ENCODE peak calls at places on chromosomes 2 and 18, in nine cellular contexts. One of them, this sample, is unnamed.

GRCh38 chr2:237453671-237454070 is 33.4 kb upstream of the MLPH start:
- DNase-seq in epithelial cell of esophagus: no peak
- DNase-seq in ovary: no peak
- DNase-seq in neuronal stem cell: no peak
- DNase-seq in KBM-7: no peak
- DNase-seq in GM18507: no peak
- DNase-seq in hippocampal formation: no peak
- DNase-seq in DMS53: peak
- DNase-seq in MCF 10A: no peak
- DNase-seq in this sample: no peak

GRCh38 chr2:23549821-23550535 is 165.0 kb downstream of the KLHL29 start:
- DNase-seq in GM18507: no peak
- DNase-seq in hippocampal formation: no peak
- DNase-seq in DMS53: peak
- DNase-seq in KBM-7: no peak
- DNase-seq in ovary: no peak
- DNase-seq in neuronal stem cell: no peak
- DNase-seq in MCF 10A: no peak
- DNase-seq in epithelial cell of esophagus: no peak
- DNase-seq in this sample: no peak

GRCh38 chr2:10028988-10029874 is 14.1 kb upstream of the KLF11 start:
- DNase-seq in ovary: no peak
- DNase-seq in hippocampal formation: no peak
- DNase-seq in GM18507: peak
- DNase-seq in neuronal stem cell: no peak
- DNase-seq in MCF 10A: no peak
- DNase-seq in KBM-7: peak
- DNase-seq in epithelial cell of esophagus: peak
- DNase-seq in DMS53: peak
- DNase-seq in this sample: no peak

GRCh38 chr2:127157651-127158460 is 50.9 kb upstream of the BIN1 start:
- DNase-seq in DMS53: no peak
- DNase-seq in epithelial cell of esophagus: no peak
- DNase-seq in ovary: no peak
- DNase-seq in MCF 10A: no peak
- DNase-seq in GM18507: no peak
- DNase-seq in KBM-7: no peak
- DNase-seq in neuronal stem cell: peak
- DNase-seq in hippocampal formation: no peak
- DNase-seq in this sample: no peak

GRCh38 chr2:99420031-99420430 is 69.8 kb downstream of the REV1 start:
- DNase-seq in GM18507: no peak
- DNase-seq in ovary: no peak
- DNase-seq in neuronal stem cell: no peak
- DNase-seq in hippocampal formation: no peak
- DNase-seq in DMS53: no peak
- DNase-seq in epithelial cell of esophagus: no peak
- DNase-seq in KBM-7: no peak
- DNase-seq in MCF 10A: no peak
- DNase-seq in this sample: no peak

GRCh38 chr2:100984892-100985307 is 17.2 kb upstream of the RPL31 start:
- DNase-seq in KBM-7: peak
- DNase-seq in ovary: peak
- DNase-seq in MCF 10A: peak
- DNase-seq in hippocampal formation: peak
- DNase-seq in epithelial cell of esophagus: peak
- DNase-seq in DMS53: peak
- DNase-seq in GM18507: peak
- DNase-seq in neuronal stem cell: peak
- DNase-seq in this sample: no peak

GRCh38 chr2:185644828-185645227 is 93.8 kb upstream of the FSIP2 start:
- DNase-seq in epithelial cell of esophagus: no peak
- DNase-seq in ovary: no peak
- DNase-seq in neuronal stem cell: no peak
- DNase-seq in DMS53: no peak
- DNase-seq in KBM-7: no peak
- DNase-seq in GM18507: no peak
- DNase-seq in MCF 10A: no peak
- DNase-seq in hippocampal formation: no peak
- DNase-seq in this sample: no peak

GRCh38 chr2:10532631-10533101 is 84.5 kb upstream of the ODC1 start:
- DNase-seq in MCF 10A: peak
- DNase-seq in neuronal stem cell: no peak
- DNase-seq in KBM-7: no peak
- DNase-seq in hippocampal formation: no peak
- DNase-seq in DMS53: no peak
- DNase-seq in GM18507: no peak
- DNase-seq in epithelial cell of esophagus: peak
- DNase-seq in ovary: no peak
- DNase-seq in this sample: no peak

GRCh38 chr2:120787512-120788348 is 52.1 kb downstream of the GLI2 start:
- DNase-seq in hippocampal formation: no peak
- DNase-seq in GM18507: no peak
- DNase-seq in ovary: no peak
- DNase-seq in epithelial cell of esophagus: no peak
- DNase-seq in neuronal stem cell: no peak
- DNase-seq in MCF 10A: no peak
- DNase-seq in KBM-7: no peak
- DNase-seq in DMS53: no peak
- DNase-seq in this sample: no peak

GRCh38 chr2:70896765-70897202 is 38.9 kb upstream of the ATP6V1B1 start:
- DNase-seq in hippocampal formation: no peak
- DNase-seq in neuronal stem cell: no peak
- DNase-seq in KBM-7: no peak
- DNase-seq in epithelial cell of esophagus: no peak
- DNase-seq in ovary: no peak
- DNase-seq in DMS53: no peak
- DNase-seq in GM18507: no peak
- DNase-seq in MCF 10A: no peak
- DNase-seq in this sample: no peak

GRCh38 chr2:42706836-42707235 is 57.1 kb downstream of the OXER1 start:
- DNase-seq in epithelial cell of esophagus: no peak
- DNase-seq in GM18507: no peak
- DNase-seq in KBM-7: no peak
- DNase-seq in MCF 10A: no peak
- DNase-seq in neuronal stem cell: no peak
- DNase-seq in hippocampal formation: no peak
- DNase-seq in DMS53: no peak
- DNase-seq in ovary: no peak
- DNase-seq in this sample: no peak

GRCh38 chr2:100606740-100607343 is 44.0 kb downstream of the PDCL3 start:
- DNase-seq in GM18507: peak
- DNase-seq in epithelial cell of esophagus: peak
- DNase-seq in neuronal stem cell: peak
- DNase-seq in ovary: no peak
- DNase-seq in MCF 10A: peak
- DNase-seq in DMS53: peak
- DNase-seq in KBM-7: peak
- DNase-seq in hippocampal formation: peak
- DNase-seq in this sample: no peak

GRCh38 chr2:208595386-208596275 is 189.0 kb downstream of the PTH2R start:
- DNase-seq in DMS53: peak
- DNase-seq in KBM-7: no peak
- DNase-seq in ovary: no peak
- DNase-seq in GM18507: no peak
- DNase-seq in neuronal stem cell: no peak
- DNase-seq in hippocampal formation: no peak
- DNase-seq in epithelial cell of esophagus: peak
- DNase-seq in MCF 10A: peak
- DNase-seq in this sample: no peak

GRCh38 chr2:240510513-240511210 is 47.1 kb downstream of the ANKMY1 start:
- DNase-seq in DMS53: no peak
- DNase-seq in MCF 10A: no peak
- DNase-seq in hippocampal formation: no peak
- DNase-seq in neuronal stem cell: no peak
- DNase-seq in ovary: no peak
- DNase-seq in GM18507: no peak
- DNase-seq in epithelial cell of esophagus: no peak
- DNase-seq in KBM-7: no peak
- DNase-seq in this sample: no peak

GRCh38 chr2:24253303-24253919 is 78.6 kb downstream of the FAM228A start:
- DNase-seq in GM18507: no peak
- DNase-seq in KBM-7: no peak
- DNase-seq in MCF 10A: peak
- DNase-seq in DMS53: peak
- DNase-seq in hippocampal formation: no peak
- DNase-seq in ovary: no peak
- DNase-seq in epithelial cell of esophagus: peak
- DNase-seq in neuronal stem cell: no peak
- DNase-seq in this sample: no peak

GRCh38 chr2:71323386-71323785 is 8.2 kb upstream of the ZNF638 start:
- DNase-seq in ovary: no peak
- DNase-seq in GM18507: no peak
- DNase-seq in hippocampal formation: no peak
- DNase-seq in DMS53: no peak
- DNase-seq in epithelial cell of esophagus: no peak
- DNase-seq in MCF 10A: no peak
- DNase-seq in KBM-7: no peak
- DNase-seq in neuronal stem cell: no peak
- DNase-seq in this sample: no peak

GRCh38 chr2:232876978-232877441 is 6.9 kb downstream of the SNORC start:
- DNase-seq in ovary: no peak
- DNase-seq in hippocampal formation: no peak
- DNase-seq in GM18507: no peak
- DNase-seq in neuronal stem cell: no peak
- DNase-seq in DMS53: no peak
- DNase-seq in KBM-7: no peak
- DNase-seq in MCF 10A: no peak
- DNase-seq in epithelial cell of esophagus: no peak
- DNase-seq in this sample: no peak

GRCh38 chr2:6372317-6372903 is 493.3 kb downstream of the CMPK2 start:
- DNase-seq in ovary: no peak
- DNase-seq in epithelial cell of esophagus: peak
- DNase-seq in neuronal stem cell: no peak
- DNase-seq in hippocampal formation: no peak
- DNase-seq in DMS53: peak
- DNase-seq in GM18507: no peak
- DNase-seq in MCF 10A: peak
- DNase-seq in KBM-7: no peak
- DNase-seq in this sample: no peak

GRCh38 chr2:239197146-239197545 is 203.7 kb downstream of the HDAC4 start:
- DNase-seq in DMS53: no peak
- DNase-seq in MCF 10A: no peak
- DNase-seq in ovary: peak
- DNase-seq in neuronal stem cell: no peak
- DNase-seq in epithelial cell of esophagus: no peak
- DNase-seq in KBM-7: no peak
- DNase-seq in hippocampal formation: no peak
- DNase-seq in GM18507: no peak
- DNase-seq in this sample: no peak

GRCh38 chr18:58605027-58606020 is 23.6 kb downstream of the ALPK2 start:
- DNase-seq in ovary: no peak
- DNase-seq in hippocampal formation: no peak
- DNase-seq in DMS53: peak
- DNase-seq in GM18507: no peak
- DNase-seq in neuronal stem cell: no peak
- DNase-seq in MCF 10A: peak
- DNase-seq in KBM-7: no peak
- DNase-seq in epithelial cell of esophagus: peak
- DNase-seq in this sample: peak

GRCh38 chr2:19185061-19185460 is 173.4 kb downstream of the OSR1 start:
- DNase-seq in neuronal stem cell: no peak
- DNase-seq in hippocampal formation: no peak
- DNase-seq in epithelial cell of esophagus: peak
- DNase-seq in MCF 10A: peak
- DNase-seq in GM18507: no peak
- DNase-seq in KBM-7: no peak
- DNase-seq in DMS53: no peak
- DNase-seq in ovary: no peak
- DNase-seq in this sample: no peak

GRCh38 chr2:231998046-231998445 is 36.5 kb downstream of the DIS3L2 start:
- DNase-seq in GM18507: no peak
- DNase-seq in MCF 10A: no peak
- DNase-seq in ovary: no peak
- DNase-seq in KBM-7: no peak
- DNase-seq in hippocampal formation: no peak
- DNase-seq in epithelial cell of esophagus: no peak
- DNase-seq in DMS53: no peak
- DNase-seq in neuronal stem cell: no peak
- DNase-seq in this sample: no peak

GRCh38 chr2:176814740-176815367 is 397.7 kb upstream of the HNRNPA3 start:
- DNase-seq in hippocampal formation: no peak
- DNase-seq in neuronal stem cell: no peak
- DNase-seq in GM18507: peak
- DNase-seq in DMS53: peak
- DNase-seq in ovary: no peak
- DNase-seq in KBM-7: peak
- DNase-seq in MCF 10A: peak
- DNase-seq in epithelial cell of esophagus: peak
- DNase-seq in this sample: peak

GRCh38 chr2:237859533-237860272 is at the start of gene RAMP1:
- DNase-seq in DMS53: peak
- DNase-seq in ovary: no peak
- DNase-seq in GM18507: no peak
- DNase-seq in MCF 10A: no peak
- DNase-seq in hippocampal formation: peak
- DNase-seq in neuronal stem cell: no peak
- DNase-seq in epithelial cell of esophagus: peak
- DNase-seq in KBM-7: peak
- DNase-seq in this sample: no peak

GRCh38 chr2:21772624-21773023 is 648.9 kb downstream of the TDRD15 start:
- DNase-seq in ovary: no peak
- DNase-seq in GM18507: no peak
- DNase-seq in MCF 10A: peak
- DNase-seq in neuronal stem cell: no peak
- DNase-seq in hippocampal formation: no peak
- DNase-seq in DMS53: no peak
- DNase-seq in KBM-7: no peak
- DNase-seq in epithelial cell of esophagus: no peak
- DNase-seq in this sample: no peak

GRCh38 chr18:35993013-35993412 is 20.5 kb downstream of the RMP24 start:
- DNase-seq in epithelial cell of esophagus: no peak
- DNase-seq in ovary: no peak
- DNase-seq in GM18507: no peak
- DNase-seq in MCF 10A: no peak
- DNase-seq in KBM-7: no peak
- DNase-seq in DMS53: no peak
- DNase-seq in hippocampal formation: no peak
- DNase-seq in neuronal stem cell: no peak
- DNase-seq in this sample: no peak

GRCh38 chr2:174836345-174836999 is 72.2 kb upstream of the CHRNA1 start:
- DNase-seq in DMS53: no peak
- DNase-seq in hippocampal formation: no peak
- DNase-seq in ovary: no peak
- DNase-seq in KBM-7: no peak
- DNase-seq in epithelial cell of esophagus: peak
- DNase-seq in neuronal stem cell: no peak
- DNase-seq in MCF 10A: peak
- DNase-seq in GM18507: no peak
- DNase-seq in this sample: no peak

GRCh38 chr2:229054311-229054710 is 216.8 kb downstream of the PID1 start:
- DNase-seq in ovary: no peak
- DNase-seq in epithelial cell of esophagus: no peak
- DNase-seq in MCF 10A: no peak
- DNase-seq in neuronal stem cell: no peak
- DNase-seq in hippocampal formation: no peak
- DNase-seq in KBM-7: no peak
- DNase-seq in DMS53: no peak
- DNase-seq in GM18507: no peak
- DNase-seq in this sample: no peak

GRCh38 chr2:102317715-102318114 is 6.4 kb downstream of the IL1RL1 start:
- DNase-seq in neuronal stem cell: no peak
- DNase-seq in hippocampal formation: no peak
- DNase-seq in DMS53: peak
- DNase-seq in epithelial cell of esophagus: peak
- DNase-seq in MCF 10A: peak
- DNase-seq in GM18507: no peak
- DNase-seq in KBM-7: no peak
- DNase-seq in ovary: no peak
- DNase-seq in this sample: no peak

GRCh38 chr2:233349005-233349998 is 5.0 kb upstream of the DGKD start:
- DNase-seq in neuronal stem cell: no peak
- DNase-seq in epithelial cell of esophagus: no peak
- DNase-seq in ovary: peak
- DNase-seq in MCF 10A: no peak
- DNase-seq in KBM-7: peak
- DNase-seq in GM18507: no peak
- DNase-seq in DMS53: peak
- DNase-seq in hippocampal formation: peak
- DNase-seq in this sample: no peak

GRCh38 chr2:239939736-239940483 is 85.2 kb downstream of the NDUFA10 start:
- DNase-seq in neuronal stem cell: no peak
- DNase-seq in DMS53: no peak
- DNase-seq in GM18507: no peak
- DNase-seq in ovary: peak
- DNase-seq in epithelial cell of esophagus: no peak
- DNase-seq in KBM-7: no peak
- DNase-seq in MCF 10A: no peak
- DNase-seq in hippocampal formation: no peak
- DNase-seq in this sample: no peak

This sample was measured in GM12878.